ENCODE peak calls at places on chromosomes 3 and 15, in four cellular contexts. H, N, Q and M are unnamed samples.

GRCh38 chr3:25603703-25604102 is 61.0 kb downstream of the TOP2B start:
- DNase-seq in H (no peak), Q (peak; percentile 13), N (no peak), M (no peak)

GRCh38 chr3:47356201-47356600 is 24.6 kb upstream of the PTPN23 start:
- DNase-seq in Q (no peak), H (no peak), N (no peak), M (no peak)

GRCh38 chr3:175270199-175270837 is 411.2 kb downstream of the NAALADL2 start:
- DNase-seq in H (no peak), Q (no peak), N (no peak), M (no peak)

GRCh38 chr3:195102609-195103467 is 168.1 kb downstream of the XXYLT1 start:
- DNase-seq in H (no peak), N (peak; percentile 61), Q (peak; percentile 61), M (no peak)

GRCh38 chr3:169629895-169630294 is 33.6 kb downstream of the MECOM start:
- DNase-seq in Q (no peak), N (no peak), H (no peak), M (no peak)

GRCh38 chr15:48898083-48898482 is 20.1 kb downstream of the EID1 start:
- DNase-seq in H (no peak), N (no peak), Q (no peak), M (no peak)

GRCh38 chr3:127668906-127669305 is 3.8 kb upstream of the ABTB1 start:
- DNase-seq in N (no peak), Q (no peak), H (no peak), M (no peak)

GRCh38 chr3:108223928-108224327 is 1.7 kb upstream of the IFT57 start:
- DNase-seq in N (no peak), Q (peak; percentile 13), H (no peak), M (no peak)

GRCh38 chr3:4406746-4407568 is 60.1 kb downstream of the SUMF1 start:
- DNase-seq in Q (no peak), H (no peak), N (no peak), M (no peak)

GRCh38 chr3:105930733-105931132 is 61.9 kb upstream of the CBLB start:
- DNase-seq in Q (no peak), H (no peak), N (no peak), M (no peak)

GRCh38 chr3:16329792-16330061 is 64.7 kb downstream of the OXNAD1 start:
- DNase-seq in N (no peak), Q (no peak), H (no peak), M (no peak)

GRCh38 chr3:195896361-195897080 is 11.8 kb downstream of the TNK2 start:
- DNase-seq in N (no peak), Q (peak; percentile 76), H (no peak), M (no peak)

GRCh38 chr3:130316164-130316563 is 29.3 kb upstream of the COL6A5 start:
- DNase-seq in H (no peak), Q (no peak), N (no peak), M (no peak)

GRCh38 chr15:76951161-76951714 is 19.7 kb downstream of the RCN2 start:
- DNase-seq in H (no peak), Q (no peak), N (no peak), M (no peak)

GRCh38 chr3:155360281-155360680 is 66.8 kb upstream of the STRIT1 start:
- DNase-seq in H (no peak), Q (no peak), N (no peak), M (no peak)

GRCh38 chr15:89628301-89628700 is 27.0 kb downstream of the KIF7 start:
- DNase-seq in N (no peak), Q (no peak), H (no peak), M (no peak)

GRCh38 chr15:68504721-68505090 is 72.7 kb upstream of the ITGA11 start:
- DNase-seq in H (no peak), N (no peak), Q (no peak), M (no peak)

GRCh38 chr15:81069356-81069755 is 64.7 kb upstream of the CFAP161 start:
- DNase-seq in H (no peak), N (no peak), Q (peak; percentile 25), M (no peak)

GRCh38 chr3:197516517-197516889 is 39.3 kb downstream of the BDH1 start:
- DNase-seq in Q (peak; percentile 71), N (peak; percentile 83), H (peak; percentile 78), M (no peak)

GRCh38 chr3:193520738-193521137 is 34.0 kb downstream of the ATP13A4 start:
- DNase-seq in H (no peak), Q (no peak), N (no peak), M (no peak)

GRCh38 chr15:67825880-67826716 is 789 bp downstream of the SKOR1 start:
- DNase-seq in H (no peak), Q (no peak), N (no peak), M (no peak)

GRCh38 chr15:20353966-20354883 is 187.4 kb downstream of the GOLGA6L6 start:
- DNase-seq in N (no peak), H (no peak), Q (no peak), M (no peak)

GRCh38 chr3:129701161-129701560 is 94.7 kb upstream of the PLXND1 start:
- DNase-seq in H (no peak), Q (no peak), N (no peak), M (no peak)

GRCh38 chr15:66698318-66698961 is 3.6 kb upstream of the SMAD6 start:
- DNase-seq in H (peak; percentile 67), N (peak; percentile 61), Q (peak; percentile 73), M (peak; percentile 77)

GRCh38 chr15:71800835-71801745 is 9.3 kb upstream of the NR2E3 start:
- DNase-seq in Q (peak; percentile 57), H (peak; percentile 47), N (peak; percentile 56), M (peak; percentile 44)

GRCh38 chr3:99071096-99071495 is 169.6 kb upstream of the DCBLD2 start:
- DNase-seq in H (no peak), N (no peak), Q (no peak), M (no peak)

GRCh38 chr3:89851974-89852621 is 744.7 kb downstream of the EPHA3 start:
- DNase-seq in Q (no peak), H (peak; percentile 36), N (no peak), M (peak; percentile 68)

GRCh38 chr15:42239528-42240245 is 31.6 kb upstream of the VPS39 start:
- DNase-seq in Q (no peak), N (no peak), H (no peak), M (no peak)

GRCh38 chr3:45549961-45550360 is 44.6 kb upstream of the LIMD1 start:
- DNase-seq in N (no peak), H (no peak), Q (no peak), M (no peak)

GRCh38 chr3:33652736-33653135 is 65.3 kb downstream of the CLASP2 start:
- DNase-seq in N (no peak), H (no peak), Q (peak; percentile 8), M (no peak)

GRCh38 chr3:16147226-16147625 is 27.3 kb upstream of the GALNT15 start:
- DNase-seq in H (no peak), Q (no peak), N (no peak), M (no peak)

GRCh38 chr3:52154135-52155094 is at the start of gene POC1A:
- DNase-seq in N (peak; percentile 97), H (peak; percentile 97), Q (peak; percentile 95), M (peak; percentile 92)

GRCh38 chr15:40044717-40045571 is 6.0 kb upstream of the SRP14 start:
- DNase-seq in H (peak; percentile 56), N (peak; percentile 46), Q (peak; percentile 92), M (no peak)

GRCh38 chr15:59400103-59400813 is 27.6 kb upstream of the MYO1E start:
- DNase-seq in N (no peak), Q (no peak), H (no peak), M (no peak)

DNA sequence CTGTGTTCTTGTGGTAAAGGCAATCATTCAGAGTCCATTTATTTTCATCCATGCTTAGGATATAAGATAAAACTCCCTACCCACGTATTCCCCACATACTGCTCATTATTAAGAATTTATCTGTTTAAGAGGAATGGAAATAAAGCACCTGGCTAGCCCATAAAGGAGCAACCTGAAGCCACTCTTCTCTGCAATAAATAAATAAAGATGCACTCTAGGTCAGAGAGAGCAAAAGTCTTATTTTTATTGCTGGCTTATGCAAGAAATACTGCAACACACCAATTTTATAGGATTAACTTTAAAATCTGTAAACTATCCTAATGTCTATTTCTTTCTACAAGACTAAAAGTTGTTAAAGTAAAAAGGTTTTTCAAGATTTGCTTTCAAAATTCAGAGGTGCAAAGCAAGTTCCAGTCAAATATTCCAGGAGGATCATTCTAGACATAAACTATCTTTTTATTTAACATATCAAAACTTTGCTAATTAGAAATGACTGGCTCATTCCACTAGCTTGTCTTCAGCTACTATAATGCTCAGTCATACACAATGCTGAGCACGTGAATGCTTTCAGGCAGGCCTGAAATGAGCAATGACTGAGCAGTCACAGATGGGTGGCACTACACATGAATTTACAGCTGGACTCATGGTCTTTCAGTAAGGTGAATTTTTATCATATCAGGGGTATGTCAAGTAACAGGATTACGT is 7.1 kb downstream of the TJP1 start:
- DNase-seq in H (peak; percentile 41), Q (peak; percentile 81), N (no peak), M (no peak)
- H3K4me1 ChIP-seq in H (peaks cover 62% of the 10 kb centered on the region), Q (no peaks in the 10 kb centered on the region), N (peaks cover 55% of the 10 kb centered on the region), M (no peaks in the 10 kb centered on the region)

DNA sequence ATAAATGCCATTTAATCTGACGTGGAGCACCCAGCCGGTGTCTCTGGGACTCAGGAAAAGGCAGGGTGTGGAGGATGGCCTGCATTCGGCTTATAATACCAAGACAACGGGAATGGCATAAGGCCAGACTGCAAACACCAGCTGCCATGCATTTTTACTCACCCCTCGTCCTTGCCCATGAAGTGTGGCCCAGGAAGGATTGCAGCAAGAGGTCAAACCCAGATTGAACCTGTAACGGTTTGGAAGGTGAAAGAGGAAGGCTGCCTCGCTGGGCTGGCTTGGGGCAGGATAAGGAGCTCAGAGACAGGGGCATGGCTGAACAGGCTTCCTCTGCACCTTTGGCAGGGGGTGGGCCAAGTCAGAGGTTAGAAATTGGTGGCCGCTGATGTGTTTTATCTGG is 96.3 kb downstream of the WNT7A start:
- DNase-seq in H (no peak), N (no peak), Q (no peak), M (no peak)
- TF ChIP-seq ZNF274 in H (no peak), N (no peak), Q (no peak), M (no peak)

GRCh38 chr15:51829360-51830278 is at the start of gene TMOD3:
- DNase-seq in N (peak; percentile 78), Q (peak; percentile 96), H (peak; percentile 83), M (peak; percentile 75)

GRCh38 chr15:51830279-51830806 is 890 bp downstream of the TMOD3 start:
- DNase-seq in H (no peak), N (no peak), Q (no peak), M (peak; percentile 9)

GRCh38 chr15:51828621-51829359 is 663 bp upstream of the TMOD3 start:
- DNase-seq in H (no peak), N (no peak), Q (peak; percentile 83), M (no peak)

GRCh38 chr15:51825701-51826100 is 3.8 kb upstream of the TMOD3 start:
- DNase-seq in H (no peak), N (no peak), Q (no peak), M (no peak)
- TF ChIP-seq YY1 in H (no peak), N (no peak), Q (no peak), M (no peak)

DNA sequence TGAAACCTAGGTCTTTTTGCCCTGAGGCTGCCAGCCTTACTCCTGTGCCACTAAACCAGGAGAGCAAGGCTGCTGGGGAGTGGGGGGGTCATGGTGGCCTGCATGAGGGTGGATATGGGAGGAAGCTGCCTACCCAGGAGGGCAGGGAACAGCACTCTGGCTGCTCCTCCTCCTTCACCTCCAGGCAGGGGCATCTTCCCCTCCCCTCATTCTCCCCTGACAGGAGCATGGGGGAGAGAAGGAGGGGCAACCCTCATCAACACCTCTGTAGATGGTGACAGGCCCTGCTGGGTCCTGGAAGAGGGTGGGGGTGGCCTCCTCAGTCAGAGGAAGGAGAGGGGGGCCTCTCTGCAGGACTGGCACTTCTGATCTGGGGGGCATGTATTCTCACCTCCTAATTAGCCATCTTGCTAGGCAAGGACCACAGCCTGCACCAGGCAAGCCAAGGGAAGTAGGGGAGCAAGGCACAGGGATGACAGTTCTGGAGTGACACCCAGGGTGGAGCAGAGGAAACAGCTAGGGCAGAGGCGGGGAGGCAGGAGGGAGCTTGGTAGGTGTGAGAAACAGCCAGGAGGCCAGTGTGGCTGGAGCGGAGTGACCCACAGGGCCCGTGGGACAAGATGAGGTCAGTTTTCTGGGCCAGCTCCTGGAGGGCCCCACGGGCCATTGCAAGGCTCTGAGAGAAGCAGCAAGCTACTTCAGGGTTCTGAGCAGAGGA is 4.9 kb downstream of the CCDC33 start:
- DNase-seq in N (no peak), H (no peak), Q (no peak), M (no peak)
- H3K4me1 ChIP-seq in N (peaks cover 46% of the 10 kb centered on the region), H (peaks cover 13% of the 10 kb centered on the region), Q (peaks cover 3% of the 10 kb centered on the region), M (peaks cover 37% of the 10 kb centered on the region)